ENCODE peak calls at places on chromosomes 7 and 10, in six cellular contexts. L, G, A, P, X and U are unnamed samples.

GRCh38 chr10:80498039-80498832 is 39.5 kb upstream of the SH2D4B start:
- DNase-seq in L (peak), G (no peak), A (no peak), P (no peak), X (no peak), U (no peak)

GRCh38 chr7:106812027-106812643 is 52.9 kb upstream of the PIK3CG start:
- DNase-seq in L (peak), G (no peak), A (no peak), P (no peak), X (peak), U (no peak)

GRCh38 chr7:139118234-139118802 is 8.8 kb upstream of the ZC3HAV1 start:
- DNase-seq in L (no peak), G (peak), A (peak), P (peak), X (no peak), U (no peak)

GRCh38 chr10:70319824-70320223 is 36.0 kb upstream of the NPFFR1 start:
- DNase-seq in L (no peak), G (no peak), A (no peak), P (no peak), X (no peak), U (no peak)

GRCh38 chr7:46886669-46887374 is 695.1 kb downstream of the TNS3 start:
- DNase-seq in L (no peak), G (no peak), A (no peak), P (no peak), X (no peak), U (peak)

GRCh38 chr7:74012842-74013249 is 15.1 kb upstream of the ELN start:
- DNase-seq in L (peak), G (peak), A (no peak), P (no peak), X (no peak), U (no peak)

GRCh38 chr7:55965805-55966421 is 1.5 kb downstream of the NIPSNAP2 start:
- DNase-seq in L (peak), G (peak), A (no peak), P (peak), X (peak), U (no peak)

GRCh38 chr7:25862254-25862992 is 289.6 kb upstream of the NFE2L3 start:
- DNase-seq in L (peak), G (peak), A (peak), P (peak), X (peak), U (peak)

GRCh38 chr10:114541081-114541833 is 116.8 kb downstream of the ABLIM1 start:
- DNase-seq in L (peak), G (peak), A (peak), P (peak), X (peak), U (no peak)

GRCh38 chr10:14349081-14349480 is 18.4 kb upstream of the FRMD4A start:
- DNase-seq in L (no peak), G (no peak), A (no peak), P (no peak), X (no peak), U (no peak)

GRCh38 chr10:20622522-20623270 is 274.4 kb downstream of the NEBL start:
- DNase-seq in L (no peak), G (peak), A (peak), P (no peak), X (no peak), U (peak)

GRCh38 chr10:85874208-85874607 is 492.4 kb downstream of the GRID1 start:
- DNase-seq in L (no peak), G (no peak), A (no peak), P (no peak), X (no peak), U (no peak)

GRCh38 chr10:131737543-131738395 is 163.0 kb upstream of the PPP2R2D start:
- DNase-seq in L (peak), G (no peak), A (no peak), P (no peak), X (no peak), U (no peak)

GRCh38 chr10:130745831-130746230 is 565.7 kb downstream of the TCERG1L start:
- DNase-seq in L (peak), G (no peak), A (no peak), P (no peak), X (no peak), U (no peak)

GRCh38 chr7:47559306-47560220 is 22.3 kb downstream of the TNS3 start:
- DNase-seq in L (peak), G (no peak), A (no peak), P (no peak), X (no peak), U (no peak)

GRCh38 chr7:85052894-85053293 is 134.0 kb downstream of the SEMA3D start:
- DNase-seq in L (no peak), G (no peak), A (no peak), P (no peak), X (no peak), U (no peak)

GRCh38 chr7:11570922-11571550 is 261.0 kb downstream of the THSD7A start:
- DNase-seq in L (no peak), G (no peak), A (no peak), P (no peak), X (no peak), U (no peak)

GRCh38 chr7:103447073-103447960 is 1.3 kb upstream of the SLC26A5 start:
- DNase-seq in L (no peak), G (peak), A (peak), P (peak), X (no peak), U (peak)

GRCh38 chr7:1028775-1029636 is 15.3 kb upstream of the GPR146 start:
- DNase-seq in L (peak), G (peak), A (peak), P (peak), X (peak), U (peak)

GRCh38 chr7:158685727-158686126 is 18.9 kb downstream of the NCAPG2 start:
- DNase-seq in L (no peak), G (no peak), A (peak), P (peak), X (no peak), U (no peak)

GRCh38 chr10:47029181-47029971 is 118.1 kb downstream of the PTPN20 start:
- DNase-seq in L (peak), G (no peak), A (no peak), P (no peak), X (no peak), U (no peak)

GRCh38 chr7:143381427-143382125 is 431 bp downstream of the ZYX start:
- DNase-seq in L (peak), G (no peak), A (peak), P (no peak), X (peak), U (no peak)

GRCh38 chr7:4399596-4399995 is 282.5 kb upstream of the FOXK1 start:
- DNase-seq in L (no peak), G (no peak), A (no peak), P (no peak), X (no peak), U (no peak)

GRCh38 chr10:33240931-33241330 is 93.5 kb downstream of the NRP1 start:
- DNase-seq in L (no peak), G (no peak), A (peak), P (no peak), X (no peak), U (no peak)

GRCh38 chr10:94125856-94126255 is 132.1 kb downstream of the PLCE1 start:
- DNase-seq in L (no peak), G (peak), A (peak), P (no peak), X (no peak), U (no peak)

GRCh38 chr10:80530251-80530650 is 7.5 kb upstream of the SH2D4B start:
- DNase-seq in L (peak), G (peak), A (peak), P (no peak), X (no peak), U (peak)

GRCh38 chr10:11532329-11532728 is 79.1 kb downstream of the USP6NL start:
- DNase-seq in L (no peak), G (no peak), A (peak), P (no peak), X (no peak), U (no peak)

GRCh38 chr10:101818119-101818957 is at the start of gene OGA:
- DNase-seq in L (peak), G (peak), A (peak), P (peak), X (peak), U (peak)
- TF ChIP-seq CTCF in L (no peak), G (no peak), A (no peak), P (no peak), X (no peak), U (no peak)

GRCh38 chr7:92293887-92294616 is 48.3 kb downstream of the ANKIB1 start:
- DNase-seq in L (no peak), G (no peak), A (peak), P (no peak), X (no peak), U (no peak)
- H3K4me3 ChIP-seq in L (peak), G (no peak), A (no peak), P (no peak), X (peak), U (no peak)

GRCh38 chr7:137816696-137817320 is 30.0 kb downstream of the DGKI start:
- DNase-seq in L (no peak), G (peak), A (peak), P (no peak), X (no peak), U (no peak)
- TF ChIP-seq CTCF in L (no peak), G (peak), A (peak), P (peak), X (peak), U (peak)

DNA sequence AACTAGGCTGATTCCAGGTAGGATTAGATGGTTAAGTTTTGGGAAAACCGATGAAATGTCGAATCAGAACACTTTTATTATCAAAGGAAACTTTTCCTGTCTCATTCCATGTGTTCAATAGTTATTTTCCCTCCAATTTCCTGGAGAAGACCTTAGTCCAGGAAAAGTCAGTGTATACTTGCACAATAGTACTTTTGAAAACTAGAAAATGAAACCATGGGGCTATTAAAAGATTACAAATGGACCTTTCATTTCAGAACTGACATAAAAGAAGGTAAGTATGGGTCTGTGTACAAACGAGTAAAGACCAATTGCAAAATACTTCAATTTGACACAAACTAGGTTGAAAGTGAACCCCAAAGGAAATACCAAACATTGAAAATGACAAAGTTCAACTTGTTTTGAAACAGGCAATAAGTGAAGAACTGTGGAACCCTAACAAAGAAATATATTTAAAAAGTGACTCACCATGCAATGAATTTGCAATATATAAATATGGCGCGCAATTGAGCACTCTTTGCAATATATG is 2.1 kb downstream of the AVPI1 start:
- DNase-seq in L (no peak), G (peak), A (peak), P (no peak), X (no peak), U (no peak)
- H3K4me3 ChIP-seq in L (peak), G (peak), A (peak), P (peak), X (peak), U (no peak)

DNA sequence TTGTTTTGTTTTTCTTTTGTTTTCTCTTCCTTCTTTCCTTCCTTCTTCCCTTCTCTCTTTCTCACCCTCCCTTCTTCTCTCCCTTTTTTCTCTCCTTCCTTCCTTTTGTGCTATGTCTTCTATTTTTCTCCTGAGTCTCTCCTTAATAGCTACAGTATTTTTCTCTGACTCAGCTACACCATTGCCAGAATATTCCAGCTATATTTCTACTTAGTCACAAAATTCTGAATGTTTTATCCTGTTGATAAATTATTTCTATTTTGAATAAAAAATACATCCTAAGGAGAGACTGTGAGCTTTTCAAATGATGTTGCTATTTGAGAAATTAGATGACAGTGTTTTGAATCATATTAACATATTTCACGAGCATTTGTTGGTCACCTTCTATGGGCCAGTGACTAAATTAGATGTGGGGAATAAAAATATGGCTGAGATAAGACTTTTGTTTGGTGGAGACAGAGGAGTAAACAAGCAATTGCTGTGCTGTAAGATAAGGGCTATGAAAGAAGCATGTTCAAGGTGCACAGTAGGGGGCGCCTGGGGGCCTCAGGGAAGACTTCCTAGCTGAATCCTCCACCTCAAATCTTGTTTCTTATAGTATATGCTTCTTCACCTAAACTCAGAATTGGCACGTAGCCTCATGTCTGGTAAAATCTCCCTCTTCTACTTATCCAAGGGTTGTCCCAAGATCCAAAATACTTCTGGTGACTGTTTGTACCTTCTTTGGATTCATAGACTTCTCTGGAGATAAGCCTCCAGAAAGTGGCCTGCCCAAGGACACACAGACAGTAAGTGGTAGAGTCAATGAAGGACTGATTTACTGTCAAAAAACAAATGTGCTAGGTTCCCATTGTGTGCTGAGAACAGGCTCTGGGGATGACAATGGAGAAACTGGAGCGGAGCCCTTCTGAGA is 115.5 kb upstream of the CREB5 start:
- DNase-seq in L (no peak), G (peak), A (peak), P (no peak), X (peak), U (no peak)
- TF ChIP-seq CTCF in L (peak), G (peak), A (peak), P (peak), X (peak), U (peak)

GRCh38 chr10:5917305-5917704 is 27.3 kb downstream of the FBH1 start:
- DNase-seq in L (no peak), G (no peak), A (no peak), P (no peak), X (no peak), U (no peak)
- H3K4me3 ChIP-seq in L (no peak), G (no peak), A (no peak), P (no peak), X (no peak), U (no peak)

GRCh38 chr7:16114633-16115032 is 306.7 kb downstream of the CRPPA start:
- DNase-seq in L (no peak), G (peak), A (peak), P (peak), X (no peak), U (no peak)
- TF ChIP-seq CTCF in L (peak), G (peak), A (peak), P (peak), X (peak), U (peak)

DNA sequence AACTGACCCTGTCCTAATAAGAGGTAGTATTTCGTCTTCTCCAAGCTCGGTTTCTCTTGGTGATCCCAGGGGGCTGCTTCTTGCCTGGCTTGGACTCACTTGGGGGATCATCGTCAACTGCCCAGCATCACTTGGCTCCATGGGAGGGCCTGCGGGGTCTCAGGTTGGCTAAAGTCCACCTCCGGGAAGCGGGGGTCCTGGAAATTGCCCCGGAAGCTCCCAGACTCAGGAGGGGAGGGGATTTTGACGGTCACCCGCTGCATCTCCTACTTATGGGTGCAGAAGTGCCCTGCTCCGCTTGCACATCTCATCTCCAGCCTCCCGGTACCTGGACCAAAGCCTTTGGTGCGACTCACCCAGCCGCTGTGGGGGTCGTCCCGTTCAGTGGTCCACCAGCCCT is 18.7 kb downstream of the KCNK18 start:
- DNase-seq in L (no peak), G (no peak), A (no peak), P (no peak), X (no peak), U (no peak)
- H3K4me3 ChIP-seq in L (no peak), G (no peak), A (no peak), P (peak), X (peak), U (peak)

DNA sequence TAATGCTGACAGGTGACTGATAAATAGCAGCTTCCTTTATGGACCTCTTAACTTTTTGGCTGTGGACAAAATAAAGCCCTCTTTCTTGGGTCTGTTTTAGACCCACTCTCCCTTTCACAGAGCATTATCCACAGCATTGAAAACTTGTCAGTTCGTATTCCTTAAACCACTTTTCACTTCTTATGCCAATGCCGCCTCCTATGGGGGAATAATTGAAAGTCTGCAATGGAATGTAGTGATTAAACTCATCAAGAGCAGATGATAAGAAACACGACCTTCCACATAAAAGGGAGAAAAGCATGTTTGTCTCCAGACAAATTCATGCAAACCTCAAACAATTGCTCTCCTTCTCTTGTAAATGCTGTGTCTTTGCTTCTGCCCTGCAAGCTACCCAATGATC is 153.4 kb downstream of the SORCS1 start:
- DNase-seq in L (no peak), G (no peak), A (no peak), P (no peak), X (no peak), U (no peak)
- TF ChIP-seq CTCF in L (no peak), G (no peak), A (no peak), P (no peak), X (no peak), U (peak)

GRCh38 chr10:62037166-62037831 is 135.8 kb downstream of the ARID5B start:
- DNase-seq in L (no peak), G (peak), A (peak), P (peak), X (no peak), U (no peak)
- H3K4me3 ChIP-seq in L (no peak), G (no peak), A (no peak), P (no peak), X (no peak), U (no peak)